ENCODE peak calls at places on chromosome 6, in nine cellular contexts. F is vagina; E is effector memory CD8-positive, alpha-beta T cell; W is mucosa of descending colon; L is activated CD8-positive, alpha-beta memory T cell treated with anti-CD3 and anti-CD28 coated beads for 4 hours; X is transverse colon; A is fibroblast of gingiva; T is activated gamma-delta T cell treated with Interleukin-2 at 50 U/mL for 16 hours; N is NCI-H1092. U is an unnamed sample.
A peak's percentile ranks its signal among the peaks of the same experiment; 100 is the strongest.

GRCh38 chr6:156350337-156350736 is 426.8 kb upstream of the ARID1B start:
- DNase-seq in F (no peak), E (no peak), A (no peak), X (no peak), T (no peak), N (no peak), W (no peak), L (no peak), U (no peak)

GRCh38 chr6:16473184-16473907 is 235.0 kb downstream of the GMPR start:
- DNase-seq in A (no peak), W (no peak), T (no peak), F (no peak), N (no peak), E (peak; percentile 22), L (no peak), X (peak; percentile 44), U (no peak)

GRCh38 chr6:119317007-119317406 is 32.6 kb downstream of the MAN1A1 start:
- DNase-seq in T (no peak), E (no peak), A (no peak), W (no peak), L (no peak), F (no peak), X (no peak), N (no peak), U (no peak)

GRCh38 chr6:135583256-135583758 is 85.8 kb upstream of the AHI1 start:
- DNase-seq in L (no peak), N (no peak), E (no peak), X (no peak), W (no peak), T (no peak), A (no peak), F (no peak), U (no peak)

GRCh38 chr6:6407061-6407723 is 86.7 kb upstream of the F13A1 start:
- DNase-seq in N (no peak), W (no peak), F (no peak), T (no peak), X (no peak), L (no peak), E (no peak), A (no peak), U (no peak)

GRCh38 chr6:24126586-24127192 is 674 bp downstream of the NRSN1 start:
- DNase-seq in X (peak; percentile 21), T (no peak), W (no peak), N (no peak), L (no peak), A (peak; percentile 24), F (no peak), E (no peak), U (peak; percentile 84)

GRCh38 chr6:43706788-43707187 is 19.2 kb upstream of the MRPS18A start:
- DNase-seq in T (no peak), F (no peak), W (no peak), N (no peak), L (no peak), X (no peak), A (no peak), E (no peak), U (no peak)

GRCh38 chr6:99563056-99563723 is 5.3 kb downstream of the CCNC start:
- DNase-seq in N (no peak), X (no peak), E (no peak), T (no peak), L (no peak), W (no peak), F (no peak), A (no peak), U (no peak)

GRCh38 chr6:98975331-98975891 is 27.7 kb upstream of the FBXL4 start:
- DNase-seq in A (no peak), F (no peak), E (no peak), L (no peak), N (no peak), T (no peak), X (no peak), W (no peak), U (no peak)

GRCh38 chr6:125020385-125020784 is 58.1 kb downstream of the RNF217 start:
- DNase-seq in T (no peak), W (no peak), N (no peak), F (no peak), E (no peak), L (no peak), A (peak; percentile 45), X (no peak), U (no peak)

GRCh38 chr6:138818496-138819194 is 22.8 kb downstream of the ECT2L start:
- DNase-seq in T (no peak), W (no peak), F (no peak), E (no peak), A (no peak), X (no peak), L (no peak), N (no peak), U (no peak)

GRCh38 chr6:18031189-18031588 is 43.8 kb upstream of the KIF13A start:
- DNase-seq in N (no peak), L (no peak), W (no peak), F (no peak), A (no peak), T (no peak), X (no peak), E (no peak), U (no peak)

GRCh38 chr6:113530769-113531168 is 326.4 kb upstream of the MARCKS start:
- DNase-seq in N (no peak), E (no peak), F (no peak), L (no peak), W (no peak), T (no peak), A (peak; percentile 44), X (no peak), U (peak; percentile 6)

GRCh38 chr6:57265755-57266221 is 43.7 kb upstream of the RAB23 start:
- DNase-seq in X (no peak), T (no peak), L (no peak), F (no peak), E (no peak), A (peak; percentile 32), W (no peak), N (no peak), U (no peak)

GRCh38 chr6:33314515-33314942 is 651 bp upstream of the TAPBP start:
- DNase-seq in T (peak; percentile 51), F (no peak), E (peak; percentile 66), N (no peak), W (peak; percentile 68), X (peak; percentile 76), A (peak; percentile 77), L (peak; percentile 50), U (peak; percentile 79)

GRCh38 chr6:134979142-134979541 is 29.2 kb upstream of the ALDH8A1 start:
- DNase-seq in W (no peak), T (no peak), L (no peak), F (no peak), N (no peak), A (no peak), E (no peak), X (no peak), U (no peak)

GRCh38 chr6:10518461-10519216 is 2.5 kb upstream of the GCNT2 start:
- DNase-seq in N (no peak), E (no peak), W (no peak), X (peak; percentile 27), T (no peak), A (peak; percentile 7), L (no peak), F (no peak), U (peak; percentile 45)

GRCh38 chr6:42786525-42786985 is 4.7 kb downstream of the BICRAL start:
- DNase-seq in T (no peak), N (no peak), A (no peak), F (no peak), X (no peak), L (no peak), W (no peak), E (no peak), U (no peak)

GRCh38 chr6:34227656-34228421 is 8.8 kb upstream of the HMGA1 start:
- DNase-seq in X (no peak), F (no peak), W (no peak), T (no peak), A (no peak), E (no peak), L (no peak), N (no peak), U (no peak)

GRCh38 chr6:42618686-42619085 is 54.9 kb downstream of the UBR2 start:
- DNase-seq in X (no peak), N (no peak), L (no peak), W (no peak), E (no peak), A (peak; percentile 90), T (no peak), F (no peak), U (no peak)

GRCh38 chr6:161476711-161477110 is 202.8 kb upstream of the AGPAT4 start:
- DNase-seq in N (no peak), T (no peak), F (no peak), A (peak; percentile 18), L (no peak), X (no peak), W (no peak), E (no peak), U (no peak)

GRCh38 chr6:16684896-16685554 is 76.2 kb downstream of the ATXN1 start:
- DNase-seq in A (no peak), N (no peak), F (no peak), X (no peak), W (no peak), L (peak; percentile 64), E (no peak), T (peak; percentile 9), U (no peak)

GRCh38 chr6:24847402-24847801 is 48.7 kb upstream of the ARMH2 start:
- DNase-seq in L (no peak), T (no peak), A (no peak), E (no peak), N (no peak), F (no peak), W (no peak), X (no peak), U (no peak)

GRCh38 chr6:112665114-112665513 is 318.0 kb downstream of the RFPL4B start:
- DNase-seq in N (no peak), W (no peak), L (no peak), E (no peak), T (no peak), F (no peak), A (peak; percentile 59), X (no peak), U (no peak)

GRCh38 chr6:10520468-10520867 is 683 bp upstream of the GCNT2 start:
- DNase-seq in X (no peak), W (no peak), L (no peak), F (no peak), T (no peak), E (no peak), A (no peak), N (no peak), U (peak; percentile 14)

GRCh38 chr6:115612796-115613479 is 447.8 kb downstream of the FRK start:
- DNase-seq in A (no peak), L (no peak), N (no peak), F (no peak), E (no peak), T (no peak), X (no peak), W (no peak), U (no peak)

GRCh38 chr6:32944265-32944664 is 3.4 kb upstream of the HLA-DMB start:
- DNase-seq in N (no peak), T (peak; percentile 35), E (peak; percentile 46), W (no peak), X (peak; percentile 49), A (no peak), L (no peak), F (no peak), U (no peak)

GRCh38 chr6:139406577-139407343 is 32.3 kb upstream of the CITED2 start:
- DNase-seq in L (no peak), W (no peak), A (no peak), E (no peak), N (no peak), F (no peak), X (no peak), T (no peak), U (peak; percentile 5)

GRCh38 chr6:65116326-65116725 is 590.7 kb downstream of the EYS start:
- DNase-seq in L (no peak), X (no peak), A (no peak), F (no peak), W (no peak), T (no peak), E (no peak), N (no peak), U (no peak)

GRCh38 chr6:9272671-9273070 is 837.3 kb upstream of the SLC35B3 start:
- DNase-seq in W (no peak), A (peak; percentile 2), F (no peak), L (no peak), N (no peak), T (no peak), E (no peak), X (no peak), U (no peak)

GRCh38 chr6:148509789-148510581 is 167.3 kb downstream of the SASH1 start:
- DNase-seq in N (no peak), A (peak; percentile 100), T (no peak), X (peak; percentile 59), L (no peak), E (no peak), W (peak; percentile 44), F (no peak), U (peak; percentile 56)

U was measured in hepatocyte.